ENCODE peak calls at places on chromosomes 4 and X, in four cellular contexts. One of them, this sample, is unnamed.

GRCh38 chr4:64341711-64342110 is 67.5 kb downstream of the TECRL start:
- DNase-seq in neuronal stem cell: no peak
- DNase-seq in IMR-90: no peak
- DNase-seq in H1: no peak
- DNase-seq in this sample: no peak

GRCh38 chr4:122773021-122773420 is 40.5 kb downstream of the BBS12 start:
- DNase-seq in neuronal stem cell: no peak
- DNase-seq in IMR-90: no peak
- DNase-seq in H1: no peak
- DNase-seq in this sample: no peak

GRCh38 chr4:162782778-162783507 is 383.7 kb downstream of the NAF1 start:
- DNase-seq in neuronal stem cell: no peak
- DNase-seq in IMR-90: no peak
- DNase-seq in H1: no peak
- DNase-seq in this sample: no peak

GRCh38 chrX:155071694-155072215 is 447 bp downstream of the BRCC3 start:
- DNase-seq in neuronal stem cell: no peak
- DNase-seq in IMR-90: no peak
- DNase-seq in H1: no peak
- DNase-seq in this sample: peak

GRCh38 chr4:109506890-109507289 is 53.2 kb upstream of the MCUB start:
- DNase-seq in neuronal stem cell: no peak
- DNase-seq in IMR-90: peak
- DNase-seq in H1: no peak
- DNase-seq in this sample: no peak

GRCh38 chr4:89290727-89291126 is 16.9 kb downstream of the GPRIN3 start:
- DNase-seq in neuronal stem cell: no peak
- DNase-seq in IMR-90: no peak
- DNase-seq in H1: no peak
- DNase-seq in this sample: no peak

GRCh38 chr4:86661006-86661405 is 66.9 kb downstream of the PTPN13 start:
- DNase-seq in neuronal stem cell: no peak
- DNase-seq in IMR-90: no peak
- DNase-seq in H1: no peak
- DNase-seq in this sample: no peak

GRCh38 chrX:74420194-74421035 is 878 bp upstream of the SLC16A2 start:
- DNase-seq in neuronal stem cell: peak
- DNase-seq in IMR-90: peak
- DNase-seq in H1: peak
- DNase-seq in this sample: peak

GRCh38 chrX:34493086-34493485 is 164.0 kb downstream of the TMEM47 start:
- DNase-seq in neuronal stem cell: no peak
- DNase-seq in IMR-90: no peak
- DNase-seq in H1: no peak
- DNase-seq in this sample: no peak

GRCh38 chr4:62324215-62324614 is 1124.1 kb downstream of the ADGRL3 start:
- DNase-seq in neuronal stem cell: no peak
- DNase-seq in IMR-90: no peak
- DNase-seq in H1: no peak
- DNase-seq in this sample: no peak

GRCh38 chr4:95549246-95550138 is 719 bp upstream of the UNC5C start:
- DNase-seq in neuronal stem cell: peak
- DNase-seq in IMR-90: peak
- DNase-seq in H1: peak
- DNase-seq in this sample: peak
- H4K8ac ChIP-seq in neuronal stem cell: no peak
- H4K8ac ChIP-seq in IMR-90: no peak
- H4K8ac ChIP-seq in H1: peak
- H4K8ac ChIP-seq in this sample: peak

DNA sequence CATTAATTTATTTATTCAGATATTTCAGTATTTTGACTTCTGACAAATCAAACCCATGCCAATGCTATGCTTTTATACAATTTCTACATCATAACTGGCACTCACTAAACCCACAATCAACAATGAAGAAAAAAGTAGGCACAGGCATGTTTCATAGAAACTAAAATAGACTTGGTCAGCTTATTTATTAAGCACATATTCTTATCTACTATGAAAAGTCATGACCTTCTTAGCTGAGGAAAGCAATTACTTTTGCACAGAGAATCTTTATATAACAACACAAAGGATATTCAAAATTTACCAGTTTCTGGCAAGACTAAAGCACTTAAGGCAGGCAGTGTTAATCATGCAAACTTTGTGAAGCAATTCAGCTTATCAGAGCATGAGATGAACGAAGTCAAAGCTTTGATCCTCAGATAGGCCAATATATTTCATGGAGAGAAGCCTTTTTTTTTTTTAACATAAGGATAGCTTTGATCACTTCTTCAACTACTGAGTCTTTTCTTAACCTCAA is 490.6 kb downstream of the INPP4B start:
- DNase-seq in neuronal stem cell: no peak
- DNase-seq in IMR-90: no peak
- DNase-seq in H1: no peak
- DNase-seq in this sample: no peak
- H2BK120ac ChIP-seq in neuronal stem cell: no peak
- H2BK120ac ChIP-seq in IMR-90: no peak
- H2BK120ac ChIP-seq in H1: no peak
- H2BK120ac ChIP-seq in this sample: no peak

GRCh38 chr4:140071043-140071442 is 82.9 kb downstream of the MAML3 start:
- DNase-seq in neuronal stem cell: no peak
- DNase-seq in IMR-90: no peak
- DNase-seq in H1: no peak
- DNase-seq in this sample: no peak
- H3K27ac ChIP-seq in neuronal stem cell: no peak
- H3K27ac ChIP-seq in IMR-90: no peak
- H3K27ac ChIP-seq in H1: no peak
- H3K27ac ChIP-seq in this sample: no peak

GRCh38 chr4:169159614-169160013 is 111.1 kb downstream of the SH3RF1 start:
- DNase-seq in neuronal stem cell: no peak
- DNase-seq in IMR-90: peak
- DNase-seq in H1: no peak
- DNase-seq in this sample: no peak
- H4K8ac ChIP-seq in neuronal stem cell: no peak
- H4K8ac ChIP-seq in IMR-90: peak
- H4K8ac ChIP-seq in H1: no peak
- H4K8ac ChIP-seq in this sample: no peak

GRCh38 chrX:45851434-45851991 is 650.8 kb upstream of the DIPK2B start:
- DNase-seq in neuronal stem cell: no peak
- DNase-seq in IMR-90: no peak
- DNase-seq in H1: peak
- DNase-seq in this sample: no peak
- H2BK120ac ChIP-seq in neuronal stem cell: no peak
- H2BK120ac ChIP-seq in IMR-90: peak
- H2BK120ac ChIP-seq in H1: no peak
- H2BK120ac ChIP-seq in this sample: peak